ENCODE peak calls at places on chromosomes 13 and 19, in seven cellular contexts. V is HCT116, X is PC-3, M is HFF-Myc, Q is stomach, B is heart right ventricle, S is dorsolateral prefrontal cortex. Z is an unnamed sample.

GRCh38 chr19:45294291-45295029 is 28.2 kb downstream of the CKM start:
- DNase-seq in Q (no peak), B (peak), V (no peak), S (peak), M (no peak), X (no peak), Z (no peak)

GRCh38 chr19:55257461-55258411 is 1.1 kb downstream of the PPP6R1 start:
- DNase-seq in M (no peak), V (no peak), S (no peak), X (peak), Q (no peak), B (no peak), Z (no peak)

GRCh38 chr13:51997641-51998330 is 13.5 kb downstream of the ATP7B start:
- DNase-seq in X (no peak), Q (peak), M (no peak), V (no peak), S (no peak), B (no peak), Z (peak)

GRCh38 chr19:1816530-1817298 is 4.6 kb upstream of the ATP8B3 start:
- DNase-seq in M (no peak), S (no peak), X (no peak), Q (no peak), B (no peak), V (no peak), Z (no peak)

GRCh38 chr19:13902993-13903555 is 2.8 kb downstream of the BRME1 start:
- DNase-seq in S (no peak), Q (no peak), V (no peak), M (no peak), X (peak), B (no peak), Z (peak)

GRCh38 chr13:90447034-90447734 is 900.3 kb upstream of the MIR17HG start:
- DNase-seq in B (no peak), M (no peak), S (no peak), Q (no peak), X (peak), V (no peak), Z (no peak)

GRCh38 chr13:110921209-110921608 is 6.3 kb upstream of the ANKRD10 start:
- DNase-seq in X (no peak), M (no peak), B (no peak), V (no peak), Q (no peak), S (no peak), Z (no peak)

GRCh38 chr19:14695471-14695870 is 5.6 kb downstream of the ZNF333 start:
- DNase-seq in V (no peak), B (no peak), X (no peak), Q (no peak), M (no peak), S (no peak), Z (no peak)

GRCh38 chr19:48541813-48542212 is 10.2 kb upstream of the SULT2B1 start:
- DNase-seq in M (no peak), V (no peak), S (no peak), X (no peak), Q (no peak), B (no peak), Z (no peak)

GRCh38 chr19:12801466-12802266 is at the start of the genes PRDX2 and THSD8:
- DNase-seq in M (no peak), V (no peak), B (peak), S (peak), X (peak), Q (peak), Z (peak)

DNA sequence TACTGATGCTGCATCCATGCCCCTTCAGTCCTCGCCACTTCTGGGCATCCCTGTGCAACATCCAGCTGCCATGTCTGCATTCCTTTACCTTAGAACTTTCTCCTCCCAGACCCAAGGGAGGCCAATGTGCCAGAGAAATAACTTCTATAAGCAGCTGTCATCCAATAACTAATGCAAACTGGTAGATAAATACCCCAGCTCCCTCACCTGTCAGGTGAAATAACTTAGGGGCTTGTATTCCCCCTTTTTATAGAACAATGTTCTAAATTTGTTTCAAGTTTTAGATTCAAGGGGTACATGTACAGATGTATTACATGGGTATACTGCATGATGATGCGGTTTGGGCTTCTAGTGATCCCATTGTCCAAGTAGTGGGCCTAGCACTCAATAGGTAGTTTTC is 880.1 kb downstream of the UQCRFS1 start:
- DNase-seq in S (no peak), X (no peak), B (no peak), M (no peak), Q (no peak), V (no peak), Z (no peak)
- TF ChIP-seq CTCF in S (no peak), X (no peak), B (no peak), M (no peak), Q (no peak), V (no peak), Z (no peak)

GRCh38 chr19:49664171-49665070 is 1.2 kb downstream of the IRF3 start:
- DNase-seq in V (peak), S (peak), M (no peak), Q (peak), B (peak), X (peak), Z (peak)
- TF ChIP-seq CTCF in V (no peak), S (peak), M (no peak), Q (no peak), B (no peak), X (no peak), Z (no peak)

DNA sequence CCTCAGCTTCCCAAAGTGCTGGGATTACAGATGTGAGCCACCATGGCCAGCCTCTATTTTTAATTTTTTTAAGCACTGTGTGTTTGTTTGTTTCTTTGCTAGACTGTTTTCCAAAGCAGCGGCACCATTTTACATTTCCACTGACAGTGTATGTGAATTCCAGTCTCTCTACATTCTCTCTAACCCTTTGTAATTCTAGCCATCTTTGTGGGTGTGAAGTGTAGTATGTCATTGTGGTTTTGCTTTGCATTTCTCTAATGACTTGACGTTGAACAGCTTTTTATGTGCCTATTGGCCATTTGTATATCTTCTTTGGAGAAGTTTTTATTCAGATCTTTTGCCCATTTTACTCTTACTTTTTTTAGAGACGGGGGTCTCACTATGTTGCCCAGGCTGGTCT is 11.6 kb downstream of the PNPLA6 start:
- DNase-seq in V (no peak), Q (no peak), M (no peak), S (no peak), B (no peak), X (no peak), Z (no peak)
- TF ChIP-seq CTCF in V (no peak), Q (no peak), M (no peak), S (no peak), B (no peak), X (no peak), Z (no peak)

GRCh38 chr19:28700176-28700575 is 512.8 kb downstream of the UQCRFS1 start:
- DNase-seq in Q (no peak), X (no peak), V (no peak), S (no peak), M (no peak), B (no peak), Z (no peak)

GRCh38 chr19:28701491-28701890 is 511.5 kb downstream of the UQCRFS1 start:
- DNase-seq in Q (no peak), B (no peak), V (no peak), S (no peak), M (no peak), X (peak), Z (no peak)

GRCh38 chr19:28706693-28707092 is 506.3 kb downstream of the UQCRFS1 start:
- DNase-seq in V (no peak), Q (no peak), X (peak), B (no peak), M (no peak), S (no peak), Z (no peak)

GRCh38 chr19:28703400-28703956 is 509.5 kb downstream of the UQCRFS1 start:
- DNase-seq in V (no peak), Q (no peak), M (no peak), B (no peak), S (no peak), X (no peak), Z (no peak)

DNA sequence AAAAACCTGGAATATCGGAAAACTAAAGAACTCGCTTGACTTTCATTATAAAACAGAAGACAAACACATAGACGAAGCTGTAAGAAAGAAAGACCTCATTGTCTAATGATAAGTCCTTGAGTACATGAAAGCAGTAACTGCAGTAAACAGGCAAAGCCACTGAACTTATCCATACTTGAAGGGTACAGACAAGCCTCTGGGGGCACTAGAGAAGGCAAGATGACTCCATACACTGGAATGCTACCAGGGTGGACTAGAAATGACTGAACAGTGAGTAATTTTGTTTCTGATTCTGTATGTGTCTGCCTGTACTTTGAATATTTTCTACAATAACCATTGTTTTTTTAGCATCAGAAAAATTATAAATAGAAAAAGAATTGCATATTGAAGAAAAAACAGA is 507.9 kb downstream of the UQCRFS1 start:
- DNase-seq in Q (no peak), V (no peak), X (peak), S (no peak), M (peak), B (no peak), Z (peak)
- TF ChIP-seq CTCF in Q (no peak), V (no peak), X (peak), S (no peak), M (peak), B (no peak), Z (peak)

GRCh38 chr13:86445584-86446140 is 646.4 kb upstream of the SLITRK6 start:
- DNase-seq in Q (no peak), B (no peak), M (no peak), S (no peak), X (peak), V (no peak), Z (no peak)

GRCh38 chr13:86446311-86446710 is 647.1 kb upstream of the SLITRK6 start:
- DNase-seq in S (no peak), B (no peak), X (peak), M (no peak), V (no peak), Q (no peak), Z (no peak)

DNA sequence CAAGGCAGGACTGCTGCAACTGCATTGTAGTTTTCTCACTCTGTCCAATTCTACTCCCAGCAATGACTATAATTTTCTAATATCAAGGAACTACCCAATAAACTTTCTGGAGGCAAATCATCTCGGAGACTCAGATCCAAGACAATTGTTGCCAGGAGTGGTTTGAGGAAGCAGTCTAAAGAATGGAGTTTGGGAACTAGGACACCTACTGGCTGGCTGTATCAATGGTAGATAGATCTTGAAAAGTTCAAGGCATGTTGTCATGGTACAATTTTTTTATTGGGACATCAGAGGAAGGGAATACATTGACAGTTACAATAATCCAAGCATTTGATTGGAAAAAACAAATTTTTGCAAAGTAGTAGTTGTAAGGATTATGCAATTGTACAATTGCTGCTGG is 648.3 kb upstream of the SLITRK6 start:
- DNase-seq in Q (no peak), M (no peak), X (no peak), S (no peak), V (no peak), B (no peak), Z (no peak)
- TF ChIP-seq CTCF in Q (no peak), M (no peak), X (no peak), S (no peak), V (no peak), B (no peak), Z (no peak)